ENCODE peak calls at places on chromosomes 13 and 19, in four cellular contexts. One of them, this sample, is unnamed.

GRCh38 chr13:97757807-97758206 is 195.7 kb upstream of the IPO5 start:
- DNase-seq in Karpas-422: no peak
- DNase-seq in osteoblast: no peak
- DNase-seq in glutamatergic neuron: no peak
- DNase-seq in this sample: no peak

GRCh38 chr19:50067575-50067974 is 41.8 kb downstream of the ZNF473 start:
- DNase-seq in osteoblast: no peak
- DNase-seq in glutamatergic neuron: no peak
- DNase-seq in Karpas-422: no peak
- DNase-seq in this sample: no peak

GRCh38 chr19:53868892-53869804 is 1.5 kb downstream of the MYADM start:
- DNase-seq in osteoblast: peak
- DNase-seq in Karpas-422: no peak
- DNase-seq in glutamatergic neuron: peak
- DNase-seq in this sample: peak

GRCh38 chr13:40502236-40502635 is 164.2 kb downstream of the FOXO1 start:
- DNase-seq in osteoblast: no peak
- DNase-seq in Karpas-422: no peak
- DNase-seq in glutamatergic neuron: no peak
- DNase-seq in this sample: no peak

GRCh38 chr13:34376483-34376882 is 558.5 kb downstream of the RFC3 start:
- DNase-seq in glutamatergic neuron: no peak
- DNase-seq in osteoblast: no peak
- DNase-seq in Karpas-422: no peak
- DNase-seq in this sample: no peak

GRCh38 chr19:17932485-17933338 is at the start of gene CCDC124:
- DNase-seq in Karpas-422: peak
- DNase-seq in osteoblast: peak
- DNase-seq in glutamatergic neuron: peak
- DNase-seq in this sample: peak

GRCh38 chr19:18984251-18984650 is 43.2 kb upstream of the HOMER3 start:
- DNase-seq in Karpas-422: no peak
- DNase-seq in osteoblast: no peak
- DNase-seq in glutamatergic neuron: no peak
- DNase-seq in this sample: no peak

GRCh38 chr13:48233097-48233885 is at the start of gene ITM2B:
- DNase-seq in glutamatergic neuron: peak
- DNase-seq in Karpas-422: peak
- DNase-seq in osteoblast: peak
- DNase-seq in this sample: peak

GRCh38 chr13:44049546-44049945 is 169.8 kb downstream of the LACC1 start:
- DNase-seq in osteoblast: no peak
- DNase-seq in glutamatergic neuron: no peak
- DNase-seq in Karpas-422: no peak
- DNase-seq in this sample: no peak

GRCh38 chr13:113083402-113084061 is 22.1 kb upstream of the F7 start:
- DNase-seq in osteoblast: peak
- DNase-seq in Karpas-422: no peak
- DNase-seq in glutamatergic neuron: peak
- DNase-seq in this sample: no peak

GRCh38 chr19:58356236-58356970 is 3.1 kb upstream of the A1BG start:
- DNase-seq in Karpas-422: no peak
- DNase-seq in glutamatergic neuron: peak
- DNase-seq in osteoblast: peak
- DNase-seq in this sample: no peak

GRCh38 chr13:112069727-112070300 is 2.9 kb downstream of the SOX1 start:
- DNase-seq in Karpas-422: no peak
- DNase-seq in glutamatergic neuron: peak
- DNase-seq in osteoblast: peak
- DNase-seq in this sample: no peak

GRCh38 chr19:7871530-7872305 is 2.5 kb downstream of the PRR36 start:
- DNase-seq in glutamatergic neuron: peak
- DNase-seq in osteoblast: peak
- DNase-seq in Karpas-422: peak
- DNase-seq in this sample: no peak

GRCh38 chr19:43699506-43700367 is 16.1 kb upstream of the IRGC start:
- DNase-seq in Karpas-422: no peak
- DNase-seq in glutamatergic neuron: peak
- DNase-seq in osteoblast: peak
- DNase-seq in this sample: no peak